ENCODE peak calls at places on chromosomes 3 and 15, in eight cellular contexts. Y is D721Med, P is NCI-H2081, S is GDM1, G is myocyte, U is T-cell, B is lower lobe of right lung, L is EL. C is an unnamed sample.

GRCh38 chr15:71237456-71238188 is 122.4 kb downstream of the THSD4 start:
- DNase-seq in Y (no peak), P (peak), S (no peak), G (peak), U (no peak), B (no peak), L (peak), C (no peak)

GRCh38 chr3:16205156-16205870 is 30.8 kb downstream of the GALNT15 start:
- DNase-seq in Y (no peak), P (no peak), S (no peak), G (peak), U (no peak), B (no peak), L (peak), C (no peak)

GRCh38 chr3:50226888-50227389 is 9.1 kb upstream of the GNAI2 start:
- DNase-seq in Y (no peak), P (peak), S (no peak), G (no peak), U (no peak), B (no peak), L (peak), C (no peak)

GRCh38 chr15:90400759-90401314 is 12.8 kb downstream of the IQGAP1 start:
- DNase-seq in Y (no peak), P (peak), S (peak), G (peak), U (peak), B (peak), L (peak), C (peak)

GRCh38 chr15:100572362-100572983 is 29.5 kb downstream of the LINS1 start:
- DNase-seq in Y (no peak), P (no peak), S (no peak), G (peak), U (no peak), B (no peak), L (no peak), C (no peak)

GRCh38 chr15:101091080-101092017 is 160.5 kb downstream of the CHSY1 start:
- DNase-seq in Y (no peak), P (no peak), S (no peak), G (no peak), U (no peak), B (no peak), L (peak), C (no peak)

GRCh38 chr3:187227658-187228258 is 30.5 kb downstream of the RTP1 start:
- DNase-seq in Y (no peak), P (no peak), S (no peak), G (no peak), U (no peak), B (no peak), L (peak), C (no peak)

GRCh38 chr3:154684021-154684420 is 254.0 kb upstream of the GPR149 start:
- DNase-seq in Y (no peak), P (no peak), S (no peak), G (no peak), U (no peak), B (no peak), L (no peak), C (no peak)

GRCh38 chr15:35784745-35785144 is 238.8 kb upstream of the DPH6 start:
- DNase-seq in Y (no peak), P (peak), S (no peak), G (no peak), U (no peak), B (no peak), L (no peak), C (no peak)

GRCh38 chr3:142270407-142270806 is 45.0 kb upstream of the GK5 start:
- DNase-seq in Y (no peak), P (no peak), S (no peak), G (no peak), U (no peak), B (no peak), L (no peak), C (no peak)

GRCh38 chr15:38349251-38349650 is 96.6 kb downstream of the SPRED1 start:
- DNase-seq in Y (no peak), P (no peak), S (no peak), G (no peak), U (no peak), B (no peak), L (peak), C (no peak)

C was measured in CD4-positive, alpha-beta T cell.